ENCODE peak calls at places on chromosomes 3 and 15, in six cellular contexts. B is IMR-90, I is H9, C is mesenchymal stem cell, V is H1, T is trophoblast cell. F is an unnamed sample.

GRCh38 chr3:20935791-20936190 is 749.8 kb upstream of the SGO1 start:
- DNase-seq in B (no peak), V (no peak), I (no peak), T (peak), C (no peak), F (no peak)

GRCh38 chr15:89105147-89105546 is 16.9 kb downstream of the ABHD2 start:
- DNase-seq in B (peak), C (peak), V (no peak), T (no peak), I (no peak), F (no peak)

GRCh38 chr3:80190051-80190450 is 422.3 kb upstream of the ROBO1 start:
- DNase-seq in C (peak), B (peak), V (no peak), T (no peak), I (no peak), F (no peak)

GRCh38 chr3:81277853-81278252 is 483.6 kb downstream of the GBE1 start:
- DNase-seq in V (no peak), T (no peak), I (no peak), B (peak), C (no peak), F (no peak)

GRCh38 chr15:28027714-28028076 is 71.4 kb downstream of the OCA2 start:
- DNase-seq in C (no peak), B (no peak), T (no peak), V (no peak), I (no peak), F (no peak)

GRCh38 chr15:74809242-74809641 is 3.4 kb upstream of the LMAN1L start:
- DNase-seq in T (no peak), C (no peak), I (no peak), B (no peak), V (no peak), F (no peak)

GRCh38 chr3:156433138-156433537 is 121.8 kb downstream of the SSR3 start:
- DNase-seq in I (no peak), T (no peak), C (no peak), V (no peak), B (peak), F (no peak)

GRCh38 chr3:72380711-72381508 is 467.3 kb downstream of the SHQ1 start:
- DNase-seq in C (no peak), B (no peak), T (peak), I (no peak), V (no peak), F (no peak)

GRCh38 chr3:188049890-188050530 is 103.9 kb upstream of the LPP start:
- DNase-seq in V (no peak), B (no peak), I (no peak), C (no peak), T (no peak), F (no peak)

GRCh38 chr3:108096506-108097325 is 5.9 kb upstream of the CD47 start:
- DNase-seq in C (no peak), T (no peak), V (no peak), B (no peak), I (no peak), F (no peak)

GRCh38 chr15:35329521-35329921 is 216.4 kb downstream of the DPH6 start:
- DNase-seq in T (no peak), V (no peak), C (peak), I (no peak), B (peak), F (no peak)

GRCh38 chr15:69526086-69526485 is 73.5 kb downstream of the RPLP1 start:
- DNase-seq in I (peak), V (no peak), C (no peak), B (peak), T (no peak), F (no peak)

GRCh38 chr3:185822957-185823279 is 1.9 kb downstream of the IGF2BP2 start:
- DNase-seq in I (no peak), B (no peak), C (peak), T (no peak), V (no peak), F (no peak)

GRCh38 chr15:88881781-88882180 is 13.6 kb downstream of the HAPLN3 start:
- DNase-seq in V (no peak), T (no peak), C (no peak), I (no peak), B (no peak), F (no peak)

GRCh38 chr3:186360779-186361178 is 1.3 kb downstream of the DGKG start:
- DNase-seq in V (no peak), T (no peak), C (no peak), B (no peak), I (peak), F (peak)

GRCh38 chr15:89912145-89912673 is 543 bp downstream of the ARPIN start:
- DNase-seq in B (no peak), I (peak), V (no peak), T (no peak), C (peak), F (peak)

GRCh38 chr15:73539726-73540125 is 93.5 kb downstream of the NPTN start:
- DNase-seq in B (no peak), I (no peak), T (peak), V (no peak), C (no peak), F (no peak)

GRCh38 chr3:48268936-48269551 is 28.1 kb downstream of the ZNF589 start:
- DNase-seq in B (no peak), V (no peak), T (no peak), I (no peak), C (no peak), F (no peak)

GRCh38 chr3:63895422-63896189 is 16.6 kb downstream of the SCAANT1 start:
- DNase-seq in T (no peak), V (no peak), B (no peak), C (no peak), I (no peak), F (no peak)

GRCh38 chr3:71977525-71977924 is 192.6 kb upstream of the PROK2 start:
- DNase-seq in T (no peak), B (no peak), I (no peak), C (no peak), V (no peak), F (no peak)

DNA sequence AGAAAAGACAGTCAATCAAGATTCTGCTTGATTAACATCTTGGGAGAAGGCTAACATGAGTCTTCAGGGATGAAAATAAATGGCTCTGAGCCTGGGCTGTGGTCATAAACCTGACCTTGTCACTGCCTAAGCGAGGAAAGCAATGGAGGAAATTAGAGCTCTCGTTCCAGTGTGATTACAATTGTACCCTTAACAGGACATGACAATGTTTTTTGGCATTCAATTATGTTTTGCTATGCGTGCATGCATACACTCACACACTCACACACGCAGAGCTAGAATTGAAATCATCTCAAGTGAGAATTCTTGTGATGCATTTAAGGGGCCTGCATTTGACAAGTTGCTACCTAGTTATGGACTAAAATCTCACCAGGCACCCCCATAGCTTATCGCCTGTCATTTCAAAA is 24.1 kb downstream of the ZNF80 start:
- DNase-seq in V (no peak), T (no peak), C (peak), I (no peak), B (peak), F (no peak)
- H2BK5ac ChIP-seq in V (peak), T (no peak), C (no peak), I (no peak), B (no peak), F (no peak)

GRCh38 chr3:195086885-195087284 is 184.1 kb downstream of the XXYLT1 start:
- DNase-seq in I (no peak), T (no peak), V (no peak), C (no peak), B (no peak), F (no peak)
- H3K4ac ChIP-seq in I (no peak), T (no peak), V (peak), C (peak), B (no peak), F (no peak)

DNA sequence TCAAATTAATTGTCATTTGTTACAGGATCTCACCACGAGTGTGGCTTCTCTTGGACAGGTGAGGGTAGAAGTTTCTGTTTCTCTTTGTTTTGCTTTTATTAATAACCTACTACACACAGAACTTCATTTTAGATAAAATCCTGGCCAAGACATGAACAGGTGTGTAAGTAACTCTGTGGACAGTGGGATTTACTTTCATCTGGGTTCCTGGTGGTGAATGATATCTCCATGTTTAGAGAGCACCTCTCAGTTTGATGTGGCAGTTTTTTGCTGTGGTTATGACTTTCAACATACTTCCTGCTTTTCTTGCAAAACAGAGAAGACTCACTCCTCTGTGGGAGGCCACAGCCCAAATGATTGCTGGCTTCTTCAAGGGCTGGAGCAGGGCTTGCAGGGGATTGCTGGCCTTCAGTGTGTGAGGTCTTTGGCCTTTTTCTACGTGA is 71.1 kb upstream of the XCR1 start:
- DNase-seq in B (peak), C (peak), T (no peak), I (no peak), V (no peak), F (no peak)
- H2AFZ ChIP-seq in B (peak), C (no peak), T (no peak), I (no peak), V (no peak), F (no peak)

DNA sequence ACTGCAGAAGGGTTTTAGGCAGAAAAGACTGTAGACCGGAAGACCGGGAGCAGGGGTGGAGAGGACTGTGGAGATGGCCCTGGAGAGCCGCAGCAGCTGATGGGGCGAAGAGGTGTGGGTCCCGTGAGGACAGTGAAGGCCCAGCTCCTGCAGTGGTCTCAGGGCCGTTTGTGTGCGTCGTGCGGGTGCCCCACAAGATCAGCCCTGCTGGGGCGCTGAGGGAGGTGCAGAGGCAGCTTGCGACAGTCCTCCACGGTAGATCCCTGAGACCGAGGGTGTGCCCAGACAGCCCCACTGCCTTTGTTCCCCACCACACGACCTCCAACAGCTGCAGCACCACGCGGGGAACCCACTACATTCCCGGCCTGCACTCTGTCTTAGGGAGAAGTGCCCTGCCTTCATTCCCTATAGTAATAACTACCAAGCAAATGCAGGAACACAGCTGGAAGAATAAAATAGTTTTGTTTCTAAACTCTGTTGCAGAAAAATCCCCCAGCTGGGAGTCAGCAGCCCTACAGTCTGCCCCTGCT is 19.0 kb upstream of the CRABP1 start:
- DNase-seq in B (no peak), T (no peak), C (no peak), I (no peak), V (no peak), F (no peak)
- H2BK5ac ChIP-seq in B (no peak), T (no peak), C (no peak), I (no peak), V (no peak), F (no peak)

DNA sequence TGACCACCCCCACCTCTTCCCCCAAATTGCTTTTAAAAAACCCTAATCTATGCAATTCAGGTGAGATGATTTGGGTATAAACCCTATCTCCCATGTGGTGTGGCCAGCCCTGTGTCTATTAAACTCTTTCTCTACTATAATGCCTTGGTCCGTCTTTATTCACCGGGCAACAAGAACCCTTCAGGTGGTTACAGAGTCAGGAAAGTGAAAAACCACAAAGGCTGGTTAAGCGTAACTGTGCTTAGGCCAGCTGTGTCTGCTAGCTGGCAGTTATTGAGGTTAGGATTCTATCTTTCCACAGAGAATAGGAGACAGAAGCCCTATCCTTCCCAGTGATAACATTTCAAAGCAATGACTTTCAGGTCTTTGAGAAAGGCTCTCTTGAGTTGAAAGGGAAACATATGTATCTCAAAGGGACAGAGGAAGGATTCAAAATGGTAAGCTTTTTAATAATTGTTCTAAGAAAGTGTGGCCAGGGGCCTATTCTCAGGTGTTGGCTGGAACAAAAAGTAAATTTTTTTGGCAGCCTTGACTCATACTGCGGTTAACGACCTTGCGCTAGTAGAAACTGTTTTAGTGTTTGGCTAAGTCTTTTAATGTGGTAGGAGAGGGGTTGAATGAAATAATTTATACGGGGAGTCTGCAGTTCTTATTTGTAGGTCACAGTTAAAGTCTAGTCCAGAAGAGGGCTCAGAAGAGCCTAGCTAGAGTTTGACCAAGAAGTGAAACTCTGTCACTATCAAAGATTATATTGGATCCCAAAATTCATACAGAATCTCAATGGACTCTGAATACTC is 89.0 kb downstream of the NPAP1 start:
- DNase-seq in T (no peak), V (no peak), C (no peak), B (no peak), I (no peak), F (no peak)
- H3K4ac ChIP-seq in T (no peak), V (no peak), C (no peak), B (no peak), I (no peak), F (no peak)

DNA sequence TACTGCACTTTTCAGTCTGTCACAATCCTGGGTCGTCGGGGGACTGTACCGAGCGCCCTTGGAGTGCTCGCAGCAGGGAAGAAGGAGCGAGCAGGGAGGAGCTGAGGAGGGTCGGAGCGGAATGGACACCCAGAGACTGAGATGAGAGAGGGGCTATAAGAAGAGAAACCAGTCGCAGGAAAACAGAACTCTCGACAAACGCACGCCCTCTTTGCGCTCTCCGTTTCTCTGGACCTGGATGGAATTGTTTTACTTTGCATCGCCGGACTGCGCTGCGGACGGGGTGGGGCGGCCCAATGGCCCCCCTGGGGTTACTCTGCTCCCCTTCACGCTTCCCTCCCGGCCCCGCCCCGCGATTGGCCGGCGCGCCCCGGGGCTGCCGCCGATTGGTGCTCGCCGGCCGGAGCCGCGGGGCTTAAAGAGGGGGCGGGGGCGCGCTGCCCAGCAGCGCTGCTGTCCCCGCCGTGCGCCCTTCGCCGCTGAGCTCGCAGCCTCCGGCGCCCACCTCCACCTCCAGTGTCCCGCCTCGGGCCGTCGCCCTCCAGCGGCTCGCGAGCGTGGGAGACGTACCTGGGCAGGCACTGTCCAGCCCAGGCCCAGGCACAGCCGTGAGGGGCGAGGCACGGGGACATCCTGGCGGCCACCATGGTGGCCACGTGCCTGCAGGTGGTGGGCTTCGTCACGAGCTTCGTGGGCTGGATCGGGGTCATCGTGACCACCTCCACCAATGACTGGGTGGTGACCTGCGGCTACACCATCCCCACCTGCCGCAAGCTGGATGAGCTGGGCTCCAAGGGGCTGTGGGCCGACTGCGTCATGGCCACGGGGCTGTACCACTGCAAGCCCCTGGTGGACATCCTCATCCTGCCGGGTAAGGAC is at the start of gene CLDN11:
- DNase-seq in B (peak), C (peak), V (no peak), I (peak), T (no peak), F (no peak)
- H2AFZ ChIP-seq in B (peak), C (no peak), V (peak), I (no peak), T (no peak), F (no peak)

GRCh38 chr3:177283983-177284382 is 86.7 kb upstream of the TBL1XR1 start:
- DNase-seq in I (no peak), B (no peak), T (peak), V (no peak), C (no peak), F (no peak)
- H2BK5ac ChIP-seq in I (no peak), B (peak), T (no peak), V (peak), C (no peak), F (no peak)

GRCh38 chr3:194633349-194634004 is at the start of gene TMEM44:
- DNase-seq in B (peak), T (peak), V (peak), C (peak), I (peak), F (peak)
- H3K4ac ChIP-seq in B (peak), T (peak), V (peak), C (peak), I (no peak), F (no peak)